ENCODE peak calls at places on chromosomes 13 and 19, in six cellular contexts. X, C, T, S, E and J are unnamed samples.

GRCh38 chr19:33688657-33688992 is 66.9 kb downstream of the CHST8 start:
- DNase-seq in S (no peak), T (no peak), C (peak; percentile 58), E (no peak), X (no peak), J (no peak)

GRCh38 chr19:49833594-49833993 is 15.5 kb downstream of the MED25 start:
- DNase-seq in X (no peak), E (no peak), C (no peak), T (no peak), S (no peak), J (no peak)

GRCh38 chr13:91516799-91517198 is 118.4 kb downstream of the GPC5 start:
- DNase-seq in C (no peak), S (no peak), E (no peak), X (no peak), T (no peak), J (no peak)

GRCh38 chr19:584240-585001 is 5.3 kb upstream of the HCN2 start:
- DNase-seq in S (peak; percentile 59), T (peak; percentile 46), E (peak; percentile 45), C (no peak), X (no peak), J (peak; percentile 68)

GRCh38 chr19:13012690-13013608 is 17.7 kb downstream of the NFIX start:
- DNase-seq in E (no peak), T (peak; percentile 25), S (peak; percentile 19), C (peak; percentile 90), X (no peak), J (peak; percentile 86)

GRCh38 chr13:80074143-80074752 is 266.7 kb downstream of the SPRY2 start:
- DNase-seq in C (no peak), E (no peak), X (no peak), S (no peak), T (no peak), J (no peak)

GRCh38 chr19:3136684-3137055 is 837 bp downstream of the GNA15 start:
- DNase-seq in C (no peak), T (no peak), S (no peak), X (no peak), E (no peak), J (no peak)

GRCh38 chr13:113390874-113391497 is 27.1 kb upstream of the GRTP1 start:
- DNase-seq in S (no peak), X (no peak), C (peak; percentile 21), E (no peak), T (no peak), J (no peak)

GRCh38 chr13:44879452-44880058 is 109.7 kb downstream of the NUFIP1 start:
- DNase-seq in C (no peak), T (no peak), X (no peak), E (no peak), S (no peak), J (no peak)

GRCh38 chr13:36518707-36519106 is 86.4 kb downstream of the CCNA1 start:
- DNase-seq in E (no peak), T (no peak), S (no peak), X (no peak), C (no peak), J (no peak)

GRCh38 chr19:33064117-33064777 is 441 bp downstream of the RHPN2 start:
- DNase-seq in X (peak; percentile 50), T (no peak), C (no peak), S (no peak), E (peak; percentile 77), J (peak; percentile 56)

GRCh38 chr13:109787135-109787954 is 962 bp upstream of the IRS2 start:
- DNase-seq in C (no peak), E (peak; percentile 48), X (no peak), T (peak; percentile 55), S (no peak), J (peak; percentile 62)
- H3K27ac ChIP-seq in C (peak overlapping the region; percentile 98), E (peak overlapping the region; percentile 95), X (peak overlapping the region; percentile 90), T (peak overlapping the region; percentile 80), S (peak overlapping the region; percentile 37), J (peak overlapping the region; percentile 81)

DNA sequence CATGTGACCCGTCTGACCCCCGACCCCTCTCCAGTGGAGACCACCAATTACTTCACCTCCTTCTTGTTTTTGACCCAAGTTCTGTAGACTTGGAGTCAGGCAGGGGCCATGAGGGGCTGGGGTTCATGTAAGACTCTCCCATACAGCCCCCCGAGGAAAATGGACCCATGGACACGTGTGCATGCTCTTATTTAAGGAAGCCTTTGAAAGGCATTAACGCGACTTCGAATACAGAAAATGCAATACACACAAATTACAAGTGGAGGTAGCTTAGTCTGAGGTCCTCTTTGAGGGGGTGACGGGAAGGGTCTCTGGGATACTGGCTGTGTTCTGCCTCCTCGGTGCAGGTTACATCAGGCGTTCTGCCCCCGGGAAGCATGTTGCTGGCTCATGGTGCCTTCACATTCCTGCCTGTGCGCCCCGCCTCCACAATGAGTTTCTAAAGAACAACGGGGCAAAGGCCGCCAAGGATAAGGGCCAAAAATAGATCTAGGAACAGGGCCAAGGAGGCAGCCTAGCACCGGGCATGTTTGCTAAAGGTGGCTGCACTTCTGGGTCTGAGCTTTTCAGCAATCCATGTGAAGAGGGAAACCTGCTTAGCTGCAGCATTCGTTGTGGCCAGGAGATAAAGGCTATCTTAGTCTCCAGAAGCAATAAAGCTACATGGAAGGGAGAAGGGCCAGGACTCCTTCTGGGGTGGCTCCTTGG is 54.5 kb downstream of the RAB20 start:
- DNase-seq in X (peak; percentile 87), E (no peak), T (no peak), C (peak; percentile 94), S (no peak), J (no peak)
- H3K4me1 ChIP-seq in X (no peaks in the 10 kb centered on the region), E (no peaks in the 10 kb centered on the region), T (no peaks in the 10 kb centered on the region), C (peaks cover 56% of the 10 kb centered on the region), S (no peaks in the 10 kb centered on the region), J (no peaks in the 10 kb centered on the region)

DNA sequence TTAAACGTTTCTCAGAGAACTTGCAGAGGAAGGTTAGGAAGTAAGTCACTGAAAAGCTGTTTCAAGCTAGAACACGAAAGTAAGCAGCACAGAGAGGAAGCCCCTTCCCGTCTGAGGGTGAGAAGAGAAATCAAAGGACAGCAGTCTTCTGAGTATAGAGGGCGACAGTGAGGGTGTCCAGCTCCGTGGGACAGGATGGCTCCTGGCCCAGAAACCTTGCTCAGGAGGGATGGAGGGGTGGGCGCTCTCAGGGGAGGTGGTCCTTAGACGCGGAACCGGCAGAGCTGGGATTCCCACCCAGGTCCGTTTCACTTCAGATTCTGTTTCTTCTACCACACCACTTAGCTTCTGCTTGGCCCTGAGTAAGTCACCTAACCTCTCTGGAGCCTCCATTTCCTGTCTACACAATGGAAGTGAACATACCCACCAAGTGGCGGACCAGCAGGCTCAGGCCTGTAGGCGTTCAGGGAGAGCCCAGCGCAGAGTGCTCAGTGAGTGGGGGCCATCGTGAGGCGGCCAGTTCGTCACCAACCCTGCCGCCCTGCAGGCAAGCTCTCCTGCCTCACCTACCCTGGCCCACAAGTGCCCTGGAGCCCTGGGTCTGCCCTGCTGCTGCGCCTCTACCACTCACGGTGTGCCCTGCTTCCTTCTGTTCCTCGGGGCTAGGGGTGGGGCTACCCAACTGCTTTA is 5.5 kb upstream of the RSPH6A start:
- DNase-seq in S (no peak), C (no peak), X (no peak), E (no peak), T (no peak), J (no peak)
- H3K27ac ChIP-seq in S (no peak overlapping the region), C (no peak overlapping the region), X (no peak overlapping the region), E (no peak overlapping the region), T (no peak overlapping the region), J (no peak overlapping the region)

GRCh38 chr19:45100797-45101196 is 7.8 kb downstream of the PPP1R37 start:
- DNase-seq in X (no peak), S (no peak), C (no peak), T (no peak), E (no peak), J (peak; percentile 78)

GRCh38 chr19:45102481-45102880 is 9.5 kb downstream of the PPP1R37 start:
- DNase-seq in T (no peak), C (no peak), S (no peak), E (no peak), X (no peak), J (no peak)

GRCh38 chr19:45103200-45103624 is 10.2 kb downstream of the PPP1R37 start:
- DNase-seq in T (peak; percentile 51), E (no peak), X (no peak), S (peak; percentile 51), C (no peak), J (peak; percentile 67)

GRCh38 chr19:45100202-45100600 is 7.2 kb downstream of the PPP1R37 start:
- DNase-seq in E (no peak), S (no peak), X (no peak), C (no peak), T (no peak), J (no peak)

GRCh38 chr19:45101796-45102195 is 8.8 kb downstream of the PPP1R37 start:
- DNase-seq in S (no peak), T (no peak), C (no peak), E (no peak), X (no peak), J (no peak)
- H3K4me1 ChIP-seq in S (peaks cover 46% of the 10 kb centered on the region), T (peaks cover 24% of the 10 kb centered on the region), C (peaks cover 27% of the 10 kb centered on the region), E (peaks cover 30% of the 10 kb centered on the region), X (peaks cover 13% of the 10 kb centered on the region), J (peaks cover 22% of the 10 kb centered on the region)

DNA sequence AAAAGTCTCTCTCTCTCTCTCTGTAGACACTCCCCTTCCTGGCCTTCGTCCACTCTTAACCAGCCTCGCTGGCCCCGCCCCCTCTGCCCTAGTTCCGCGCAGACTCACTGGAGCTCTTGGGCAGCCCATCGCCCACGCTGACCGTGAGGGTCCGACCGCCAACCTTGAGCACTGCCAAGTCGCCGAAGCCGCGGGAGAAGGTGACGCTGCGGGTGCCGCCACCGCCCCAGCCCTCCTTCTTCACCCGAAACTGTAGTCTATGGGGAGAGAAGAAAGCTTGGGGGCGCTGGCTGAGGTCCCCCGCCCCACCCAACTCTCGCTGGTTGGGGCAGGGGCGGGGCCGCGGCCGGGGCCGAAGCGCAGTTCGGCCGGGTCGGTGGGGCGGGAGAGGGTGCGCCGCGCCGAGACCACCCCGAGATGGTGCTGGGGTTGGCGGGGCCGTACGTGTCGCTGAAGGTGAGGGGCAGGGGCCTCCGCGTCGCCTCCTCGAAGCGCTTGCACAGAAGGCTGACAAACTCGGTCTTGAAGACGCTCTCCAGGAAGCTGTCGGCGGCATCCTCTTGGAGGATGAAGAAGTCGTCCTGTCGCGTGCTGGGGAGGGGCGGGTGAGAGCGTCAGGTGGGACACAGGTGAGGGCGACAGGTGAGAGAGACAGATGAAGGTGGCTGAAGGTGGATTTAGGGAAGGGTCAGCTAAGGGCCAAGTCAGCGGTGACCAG is 12.5 kb upstream of the ZNF414 start:
- DNase-seq in X (peak; percentile 92), C (peak; percentile 93), E (peak; percentile 73), S (no peak), T (no peak), J (peak; percentile 94)
- H3K27ac ChIP-seq in X (peak overlapping the region; percentile 80), C (peak overlapping the region; percentile 86), E (peak overlapping the region; percentile 54), S (no peak overlapping the region), T (no peak overlapping the region), J (peak overlapping the region; percentile 55)